ENCODE peak calls at places on chromosomes 16 and 17, in ten cellular contexts. One of them, this sample, is unnamed.

GRCh38 chr17:35460354-35460851 is 11.8 kb upstream of the SLFN13 start:
- DNase-seq in mucosa of descending colon: peak; percentile 86
- DNase-seq in CD8-positive, alpha-beta memory T cell: peak; percentile 72
- DNase-seq in stimulated activated CD8-positive, alpha-beta memory T cell treated with anti-CD3 and anti-CD28 coated beads, Interleukin-2, amount 100 ng/mL, for 48 hours: peak; percentile 39
- DNase-seq in AG09309: no peak
- DNase-seq in T-helper 9 cell: peak; percentile 48
- DNase-seq in stimulated activated CD4-positive, alpha-beta T cell treated with anti-CD3 and anti-CD28 coated beads, Interleukin-15, amount 100 ng/mL, for 24 hours: peak; percentile 64
- DNase-seq in epithelial cell of prostate: no peak
- DNase-seq in NCI-H1092: peak; percentile 8
- DNase-seq in retina: peak; percentile 47
- DNase-seq in this sample: peak; percentile 67

GRCh38 chr16:75317101-75317522 is 65.7 kb upstream of the BCAR1 start:
- DNase-seq in mucosa of descending colon: no peak
- DNase-seq in CD8-positive, alpha-beta memory T cell: no peak
- DNase-seq in stimulated activated CD8-positive, alpha-beta memory T cell treated with anti-CD3 and anti-CD28 coated beads, Interleukin-2, amount 100 ng/mL, for 48 hours: no peak
- DNase-seq in AG09309: no peak
- DNase-seq in T-helper 9 cell: no peak
- DNase-seq in stimulated activated CD4-positive, alpha-beta T cell treated with anti-CD3 and anti-CD28 coated beads, Interleukin-15, amount 100 ng/mL, for 24 hours: no peak
- DNase-seq in epithelial cell of prostate: no peak
- DNase-seq in NCI-H1092: no peak
- DNase-seq in retina: no peak
- DNase-seq in this sample: peak; percentile 21

GRCh38 chr16:58013201-58013956 is 12.2 kb downstream of the USB1 start:
- DNase-seq in mucosa of descending colon: no peak
- DNase-seq in CD8-positive, alpha-beta memory T cell: no peak
- DNase-seq in stimulated activated CD8-positive, alpha-beta memory T cell treated with anti-CD3 and anti-CD28 coated beads, Interleukin-2, amount 100 ng/mL, for 48 hours: no peak
- DNase-seq in AG09309: no peak
- DNase-seq in T-helper 9 cell: no peak
- DNase-seq in stimulated activated CD4-positive, alpha-beta T cell treated with anti-CD3 and anti-CD28 coated beads, Interleukin-15, amount 100 ng/mL, for 24 hours: no peak
- DNase-seq in epithelial cell of prostate: no peak
- DNase-seq in NCI-H1092: no peak
- DNase-seq in retina: no peak
- DNase-seq in this sample: no peak

GRCh38 chr16:1309888-1310831 is 724 bp downstream of the UBE2I start:
- DNase-seq in mucosa of descending colon: peak; percentile 74
- DNase-seq in CD8-positive, alpha-beta memory T cell: peak; percentile 71
- DNase-seq in stimulated activated CD8-positive, alpha-beta memory T cell treated with anti-CD3 and anti-CD28 coated beads, Interleukin-2, amount 100 ng/mL, for 48 hours: peak; percentile 61
- DNase-seq in AG09309: no peak
- DNase-seq in T-helper 9 cell: peak; percentile 57
- DNase-seq in stimulated activated CD4-positive, alpha-beta T cell treated with anti-CD3 and anti-CD28 coated beads, Interleukin-15, amount 100 ng/mL, for 24 hours: peak; percentile 69
- DNase-seq in epithelial cell of prostate: no peak
- DNase-seq in NCI-H1092: no peak
- DNase-seq in retina: no peak
- DNase-seq in this sample: peak; percentile 65

GRCh38 chr17:57528084-57528451 is 217.0 kb downstream of the CCDC182 start:
- DNase-seq in mucosa of descending colon: no peak
- DNase-seq in CD8-positive, alpha-beta memory T cell: no peak
- DNase-seq in stimulated activated CD8-positive, alpha-beta memory T cell treated with anti-CD3 and anti-CD28 coated beads, Interleukin-2, amount 100 ng/mL, for 48 hours: no peak
- DNase-seq in AG09309: no peak
- DNase-seq in T-helper 9 cell: no peak
- DNase-seq in stimulated activated CD4-positive, alpha-beta T cell treated with anti-CD3 and anti-CD28 coated beads, Interleukin-15, amount 100 ng/mL, for 24 hours: no peak
- DNase-seq in epithelial cell of prostate: no peak
- DNase-seq in NCI-H1092: no peak
- DNase-seq in retina: no peak
- DNase-seq in this sample: no peak

GRCh38 chr16:66581246-66581952 is 2.1 kb downstream of the CMTM2 start:
- DNase-seq in mucosa of descending colon: no peak
- DNase-seq in CD8-positive, alpha-beta memory T cell: no peak
- DNase-seq in stimulated activated CD8-positive, alpha-beta memory T cell treated with anti-CD3 and anti-CD28 coated beads, Interleukin-2, amount 100 ng/mL, for 48 hours: no peak
- DNase-seq in AG09309: no peak
- DNase-seq in T-helper 9 cell: no peak
- DNase-seq in stimulated activated CD4-positive, alpha-beta T cell treated with anti-CD3 and anti-CD28 coated beads, Interleukin-15, amount 100 ng/mL, for 24 hours: no peak
- DNase-seq in epithelial cell of prostate: no peak
- DNase-seq in NCI-H1092: no peak
- DNase-seq in retina: no peak
- DNase-seq in this sample: no peak

GRCh38 chr16:68324780-68325357 is 14.1 kb downstream of the PRMT7 start:
- DNase-seq in mucosa of descending colon: no peak
- DNase-seq in CD8-positive, alpha-beta memory T cell: no peak
- DNase-seq in stimulated activated CD8-positive, alpha-beta memory T cell treated with anti-CD3 and anti-CD28 coated beads, Interleukin-2, amount 100 ng/mL, for 48 hours: no peak
- DNase-seq in AG09309: no peak
- DNase-seq in T-helper 9 cell: no peak
- DNase-seq in stimulated activated CD4-positive, alpha-beta T cell treated with anti-CD3 and anti-CD28 coated beads, Interleukin-15, amount 100 ng/mL, for 24 hours: no peak
- DNase-seq in epithelial cell of prostate: no peak
- DNase-seq in NCI-H1092: no peak
- DNase-seq in retina: no peak
- DNase-seq in this sample: no peak

GRCh38 chr17:82399601-82400101 is 18.5 kb upstream of the HEXD start:
- DNase-seq in mucosa of descending colon: no peak
- DNase-seq in CD8-positive, alpha-beta memory T cell: no peak
- DNase-seq in stimulated activated CD8-positive, alpha-beta memory T cell treated with anti-CD3 and anti-CD28 coated beads, Interleukin-2, amount 100 ng/mL, for 48 hours: no peak
- DNase-seq in AG09309: no peak
- DNase-seq in T-helper 9 cell: no peak
- DNase-seq in stimulated activated CD4-positive, alpha-beta T cell treated with anti-CD3 and anti-CD28 coated beads, Interleukin-15, amount 100 ng/mL, for 24 hours: no peak
- DNase-seq in epithelial cell of prostate: no peak
- DNase-seq in NCI-H1092: peak; percentile 34
- DNase-seq in retina: peak; percentile 56
- DNase-seq in this sample: no peak

GRCh38 chr17:82822281-82822680 is 17.5 kb downstream of the ZNF750 start:
- DNase-seq in mucosa of descending colon: no peak
- DNase-seq in CD8-positive, alpha-beta memory T cell: no peak
- DNase-seq in stimulated activated CD8-positive, alpha-beta memory T cell treated with anti-CD3 and anti-CD28 coated beads, Interleukin-2, amount 100 ng/mL, for 48 hours: no peak
- DNase-seq in AG09309: no peak
- DNase-seq in T-helper 9 cell: no peak
- DNase-seq in stimulated activated CD4-positive, alpha-beta T cell treated with anti-CD3 and anti-CD28 coated beads, Interleukin-15, amount 100 ng/mL, for 24 hours: no peak
- DNase-seq in epithelial cell of prostate: no peak
- DNase-seq in NCI-H1092: no peak
- DNase-seq in retina: no peak
- DNase-seq in this sample: no peak

GRCh38 chr16:78731785-78732184 is 632.3 kb downstream of the WWOX start:
- DNase-seq in mucosa of descending colon: no peak
- DNase-seq in CD8-positive, alpha-beta memory T cell: no peak
- DNase-seq in stimulated activated CD8-positive, alpha-beta memory T cell treated with anti-CD3 and anti-CD28 coated beads, Interleukin-2, amount 100 ng/mL, for 48 hours: no peak
- DNase-seq in AG09309: no peak
- DNase-seq in T-helper 9 cell: no peak
- DNase-seq in stimulated activated CD4-positive, alpha-beta T cell treated with anti-CD3 and anti-CD28 coated beads, Interleukin-15, amount 100 ng/mL, for 24 hours: no peak
- DNase-seq in epithelial cell of prostate: no peak
- DNase-seq in NCI-H1092: no peak
- DNase-seq in retina: no peak
- DNase-seq in this sample: no peak

GRCh38 chr17:58630883-58631522 is 60.8 kb downstream of the TEX14 start:
- DNase-seq in mucosa of descending colon: no peak
- DNase-seq in CD8-positive, alpha-beta memory T cell: peak; percentile 38
- DNase-seq in stimulated activated CD8-positive, alpha-beta memory T cell treated with anti-CD3 and anti-CD28 coated beads, Interleukin-2, amount 100 ng/mL, for 48 hours: no peak
- DNase-seq in AG09309: no peak
- DNase-seq in T-helper 9 cell: no peak
- DNase-seq in stimulated activated CD4-positive, alpha-beta T cell treated with anti-CD3 and anti-CD28 coated beads, Interleukin-15, amount 100 ng/mL, for 24 hours: peak; percentile 53
- DNase-seq in epithelial cell of prostate: no peak
- DNase-seq in NCI-H1092: peak; percentile 65
- DNase-seq in retina: no peak
- DNase-seq in this sample: peak; percentile 38

GRCh38 chr17:34706029-34706428 is 126.6 kb downstream of the TMEM132E start:
- DNase-seq in mucosa of descending colon: no peak
- DNase-seq in CD8-positive, alpha-beta memory T cell: no peak
- DNase-seq in stimulated activated CD8-positive, alpha-beta memory T cell treated with anti-CD3 and anti-CD28 coated beads, Interleukin-2, amount 100 ng/mL, for 48 hours: no peak
- DNase-seq in AG09309: no peak
- DNase-seq in T-helper 9 cell: no peak
- DNase-seq in stimulated activated CD4-positive, alpha-beta T cell treated with anti-CD3 and anti-CD28 coated beads, Interleukin-15, amount 100 ng/mL, for 24 hours: peak; percentile 17
- DNase-seq in epithelial cell of prostate: no peak
- DNase-seq in NCI-H1092: no peak
- DNase-seq in retina: no peak
- DNase-seq in this sample: peak; percentile 33

GRCh38 chr17:2058521-2059124 is 3.7 kb downstream of the HIC1 start:
- DNase-seq in mucosa of descending colon: peak; percentile 93
- DNase-seq in CD8-positive, alpha-beta memory T cell: peak; percentile 58
- DNase-seq in stimulated activated CD8-positive, alpha-beta memory T cell treated with anti-CD3 and anti-CD28 coated beads, Interleukin-2, amount 100 ng/mL, for 48 hours: no peak
- DNase-seq in AG09309: no peak
- DNase-seq in T-helper 9 cell: peak; percentile 64
- DNase-seq in stimulated activated CD4-positive, alpha-beta T cell treated with anti-CD3 and anti-CD28 coated beads, Interleukin-15, amount 100 ng/mL, for 24 hours: peak; percentile 80
- DNase-seq in epithelial cell of prostate: no peak
- DNase-seq in NCI-H1092: no peak
- DNase-seq in retina: peak; percentile 52
- DNase-seq in this sample: peak; percentile 83

GRCh38 chr16:85015481-85016177 is 4.3 kb upstream of the ZDHHC7 start:
- DNase-seq in mucosa of descending colon: no peak
- DNase-seq in CD8-positive, alpha-beta memory T cell: no peak
- DNase-seq in stimulated activated CD8-positive, alpha-beta memory T cell treated with anti-CD3 and anti-CD28 coated beads, Interleukin-2, amount 100 ng/mL, for 48 hours: no peak
- DNase-seq in AG09309: no peak
- DNase-seq in T-helper 9 cell: no peak
- DNase-seq in stimulated activated CD4-positive, alpha-beta T cell treated with anti-CD3 and anti-CD28 coated beads, Interleukin-15, amount 100 ng/mL, for 24 hours: no peak
- DNase-seq in epithelial cell of prostate: no peak
- DNase-seq in NCI-H1092: no peak
- DNase-seq in retina: no peak
- DNase-seq in this sample: no peak

GRCh38 chr17:57518587-57519118 is 226.4 kb downstream of the CCDC182 start:
- DNase-seq in mucosa of descending colon: no peak
- DNase-seq in CD8-positive, alpha-beta memory T cell: no peak
- DNase-seq in stimulated activated CD8-positive, alpha-beta memory T cell treated with anti-CD3 and anti-CD28 coated beads, Interleukin-2, amount 100 ng/mL, for 48 hours: no peak
- DNase-seq in AG09309: no peak
- DNase-seq in T-helper 9 cell: no peak
- DNase-seq in stimulated activated CD4-positive, alpha-beta T cell treated with anti-CD3 and anti-CD28 coated beads, Interleukin-15, amount 100 ng/mL, for 24 hours: no peak
- DNase-seq in epithelial cell of prostate: no peak
- DNase-seq in NCI-H1092: peak; percentile 92
- DNase-seq in retina: peak; percentile 84
- DNase-seq in this sample: no peak

This sample was measured in stimulated activated naive CD8-positive, alpha-beta T cell treated with anti-CD3 and anti-CD28 coated beads, Interleukin-15, Interleukin-2, amounts not matched to agents 100 U/mL and 50 U/mL, for 24 hours.